ENCODE peak calls at places on chromosomes 11 and 22, in seven cellular contexts. One of them, this sample, is unnamed.

GRCh38 chr11:65786786-65787636 is at the start of gene OVOL1:
- DNase-seq in neural progenitor cell: peak; percentile 54
- DNase-seq in CD4-positive, CD25-positive, alpha-beta regulatory T cell: no peak
- DNase-seq in DND-41: no peak
- DNase-seq in left ventricle myocardium inferior: no peak
- DNase-seq in cardiac muscle cell: no peak
- DNase-seq in RWPE2: no peak
- DNase-seq in this sample: peak; percentile 28

GRCh38 chr22:50270302-50271010 is at the start of gene MAPK11:
- DNase-seq in neural progenitor cell: peak; percentile 92
- DNase-seq in CD4-positive, CD25-positive, alpha-beta regulatory T cell: peak; percentile 79
- DNase-seq in DND-41: peak; percentile 79
- DNase-seq in left ventricle myocardium inferior: peak; percentile 73
- DNase-seq in cardiac muscle cell: peak; percentile 92
- DNase-seq in RWPE2: no peak
- DNase-seq in this sample: peak; percentile 84

GRCh38 chr11:120096756-120097191 is 41.1 kb downstream of the TRIM29 start:
- DNase-seq in neural progenitor cell: peak; percentile 69
- DNase-seq in CD4-positive, CD25-positive, alpha-beta regulatory T cell: no peak
- DNase-seq in DND-41: no peak
- DNase-seq in left ventricle myocardium inferior: no peak
- DNase-seq in cardiac muscle cell: peak; percentile 67
- DNase-seq in RWPE2: no peak
- DNase-seq in this sample: no peak

GRCh38 chr11:15883349-15883961 is 472.9 kb downstream of the SOX6 start:
- DNase-seq in neural progenitor cell: no peak
- DNase-seq in CD4-positive, CD25-positive, alpha-beta regulatory T cell: no peak
- DNase-seq in DND-41: no peak
- DNase-seq in left ventricle myocardium inferior: no peak
- DNase-seq in cardiac muscle cell: no peak
- DNase-seq in RWPE2: no peak
- DNase-seq in this sample: no peak

GRCh38 chr11:75328426-75329277 is 22.8 kb downstream of the ARRB1 start:
- DNase-seq in neural progenitor cell: peak; percentile 76
- DNase-seq in CD4-positive, CD25-positive, alpha-beta regulatory T cell: peak; percentile 92
- DNase-seq in DND-41: peak; percentile 84
- DNase-seq in left ventricle myocardium inferior: peak; percentile 70
- DNase-seq in cardiac muscle cell: peak; percentile 83
- DNase-seq in RWPE2: no peak
- DNase-seq in this sample: peak; percentile 53

GRCh38 chr11:114201219-114201618 is 95.0 kb upstream of the NNMT start:
- DNase-seq in neural progenitor cell: no peak
- DNase-seq in CD4-positive, CD25-positive, alpha-beta regulatory T cell: no peak
- DNase-seq in DND-41: no peak
- DNase-seq in left ventricle myocardium inferior: no peak
- DNase-seq in cardiac muscle cell: no peak
- DNase-seq in RWPE2: no peak
- DNase-seq in this sample: no peak

GRCh38 chr22:45006101-45006872 is 3.5 kb downstream of the PHF21B start:
- DNase-seq in neural progenitor cell: no peak
- DNase-seq in CD4-positive, CD25-positive, alpha-beta regulatory T cell: no peak
- DNase-seq in DND-41: no peak
- DNase-seq in left ventricle myocardium inferior: no peak
- DNase-seq in cardiac muscle cell: peak; percentile 59
- DNase-seq in RWPE2: no peak
- DNase-seq in this sample: no peak

GRCh38 chr11:122593473-122594420 is 61.8 kb upstream of the UBASH3B start:
- DNase-seq in neural progenitor cell: no peak
- DNase-seq in CD4-positive, CD25-positive, alpha-beta regulatory T cell: no peak
- DNase-seq in DND-41: no peak
- DNase-seq in left ventricle myocardium inferior: no peak
- DNase-seq in cardiac muscle cell: no peak
- DNase-seq in RWPE2: no peak
- DNase-seq in this sample: no peak

GRCh38 chr11:128669491-128669890 is 24.4 kb upstream of the FLI1 start:
- DNase-seq in neural progenitor cell: no peak
- DNase-seq in CD4-positive, CD25-positive, alpha-beta regulatory T cell: no peak
- DNase-seq in DND-41: no peak
- DNase-seq in left ventricle myocardium inferior: no peak
- DNase-seq in cardiac muscle cell: no peak
- DNase-seq in RWPE2: no peak
- DNase-seq in this sample: no peak

GRCh38 chr11:62145261-62145871 is 21.6 kb downstream of the INCENP start:
- DNase-seq in neural progenitor cell: no peak
- DNase-seq in CD4-positive, CD25-positive, alpha-beta regulatory T cell: no peak
- DNase-seq in DND-41: no peak
- DNase-seq in left ventricle myocardium inferior: no peak
- DNase-seq in cardiac muscle cell: no peak
- DNase-seq in RWPE2: no peak
- DNase-seq in this sample: no peak

GRCh38 chr11:92131289-92131890 is 93.2 kb upstream of the FAT3 start:
- DNase-seq in neural progenitor cell: no peak
- DNase-seq in CD4-positive, CD25-positive, alpha-beta regulatory T cell: no peak
- DNase-seq in DND-41: no peak
- DNase-seq in left ventricle myocardium inferior: no peak
- DNase-seq in cardiac muscle cell: no peak
- DNase-seq in RWPE2: peak; percentile 69
- DNase-seq in this sample: no peak

GRCh38 chr22:49953027-49953679 is 7.4 kb upstream of the PIM3 start:
- DNase-seq in neural progenitor cell: no peak
- DNase-seq in CD4-positive, CD25-positive, alpha-beta regulatory T cell: no peak
- DNase-seq in DND-41: no peak
- DNase-seq in left ventricle myocardium inferior: no peak
- DNase-seq in cardiac muscle cell: no peak
- DNase-seq in RWPE2: no peak
- DNase-seq in this sample: no peak

GRCh38 chr11:68956142-68956541 is 24.6 kb downstream of the MRGPRD start:
- DNase-seq in neural progenitor cell: peak; percentile 68
- DNase-seq in CD4-positive, CD25-positive, alpha-beta regulatory T cell: peak; percentile 23
- DNase-seq in DND-41: no peak
- DNase-seq in left ventricle myocardium inferior: no peak
- DNase-seq in cardiac muscle cell: no peak
- DNase-seq in RWPE2: no peak
- DNase-seq in this sample: no peak

GRCh38 chr11:112728716-112729115 is 232.5 kb upstream of the NCAM1 start:
- DNase-seq in neural progenitor cell: no peak
- DNase-seq in CD4-positive, CD25-positive, alpha-beta regulatory T cell: no peak
- DNase-seq in DND-41: no peak
- DNase-seq in left ventricle myocardium inferior: no peak
- DNase-seq in cardiac muscle cell: no peak
- DNase-seq in RWPE2: no peak
- DNase-seq in this sample: no peak

GRCh38 chr11:91790346-91790745 is 434.3 kb upstream of the FAT3 start:
- DNase-seq in neural progenitor cell: peak; percentile 10
- DNase-seq in CD4-positive, CD25-positive, alpha-beta regulatory T cell: no peak
- DNase-seq in DND-41: peak; percentile 18
- DNase-seq in left ventricle myocardium inferior: no peak
- DNase-seq in cardiac muscle cell: peak; percentile 52
- DNase-seq in RWPE2: no peak
- DNase-seq in this sample: no peak

GRCh38 chr11:95684170-95684569 is 105.4 kb downstream of the FAM76B start:
- DNase-seq in neural progenitor cell: no peak
- DNase-seq in CD4-positive, CD25-positive, alpha-beta regulatory T cell: no peak
- DNase-seq in DND-41: no peak
- DNase-seq in left ventricle myocardium inferior: no peak
- DNase-seq in cardiac muscle cell: no peak
- DNase-seq in RWPE2: no peak
- DNase-seq in this sample: no peak

GRCh38 chr22:19064354-19065054 is 57.7 kb downstream of the DGCR2 start:
- DNase-seq in neural progenitor cell: no peak
- DNase-seq in CD4-positive, CD25-positive, alpha-beta regulatory T cell: no peak
- DNase-seq in DND-41: no peak
- DNase-seq in left ventricle myocardium inferior: no peak
- DNase-seq in cardiac muscle cell: no peak
- DNase-seq in RWPE2: no peak
- DNase-seq in this sample: no peak

GRCh38 chr11:85946221-85946620 is 91.0 kb downstream of the CCDC83 start:
- DNase-seq in neural progenitor cell: no peak
- DNase-seq in CD4-positive, CD25-positive, alpha-beta regulatory T cell: no peak
- DNase-seq in DND-41: no peak
- DNase-seq in left ventricle myocardium inferior: no peak
- DNase-seq in cardiac muscle cell: no peak
- DNase-seq in RWPE2: no peak
- DNase-seq in this sample: no peak

GRCh38 chr11:88288560-88288959 is 49.0 kb downstream of the CTSC start:
- DNase-seq in neural progenitor cell: no peak
- DNase-seq in CD4-positive, CD25-positive, alpha-beta regulatory T cell: no peak
- DNase-seq in DND-41: no peak
- DNase-seq in left ventricle myocardium inferior: no peak
- DNase-seq in cardiac muscle cell: no peak
- DNase-seq in RWPE2: no peak
- DNase-seq in this sample: no peak

GRCh38 chr11:72629266-72629665 is 45.0 kb downstream of the PDE2A start:
- DNase-seq in neural progenitor cell: no peak
- DNase-seq in CD4-positive, CD25-positive, alpha-beta regulatory T cell: no peak
- DNase-seq in DND-41: no peak
- DNase-seq in left ventricle myocardium inferior: peak; percentile 71
- DNase-seq in cardiac muscle cell: no peak
- DNase-seq in RWPE2: no peak
- DNase-seq in this sample: no peak

GRCh38 chr11:7020183-7020917 is at the start of the genes NLRP14 and ZNF214:
- DNase-seq in neural progenitor cell: peak; percentile 98
- DNase-seq in CD4-positive, CD25-positive, alpha-beta regulatory T cell: no peak
- DNase-seq in DND-41: no peak
- DNase-seq in left ventricle myocardium inferior: peak; percentile 94
- DNase-seq in cardiac muscle cell: peak; percentile 97
- DNase-seq in RWPE2: peak; percentile 89
- DNase-seq in this sample: no peak

GRCh38 chr11:7016011-7016410 is 4.1 kb downstream of the ZNF214 start:
- DNase-seq in neural progenitor cell: no peak
- DNase-seq in CD4-positive, CD25-positive, alpha-beta regulatory T cell: no peak
- DNase-seq in DND-41: no peak
- DNase-seq in left ventricle myocardium inferior: no peak
- DNase-seq in cardiac muscle cell: no peak
- DNase-seq in RWPE2: no peak
- DNase-seq in this sample: no peak

GRCh38 chr11:7019500-7020182 is 505 bp downstream of the ZNF214 start:
- DNase-seq in neural progenitor cell: peak; percentile 67
- DNase-seq in CD4-positive, CD25-positive, alpha-beta regulatory T cell: no peak
- DNase-seq in DND-41: no peak
- DNase-seq in left ventricle myocardium inferior: peak; percentile 25
- DNase-seq in cardiac muscle cell: peak; percentile 58
- DNase-seq in RWPE2: no peak
- DNase-seq in this sample: no peak

GRCh38 chr11:7021318-7021717 is 1.0 kb downstream of the NLRP14 start:
- DNase-seq in neural progenitor cell: no peak
- DNase-seq in CD4-positive, CD25-positive, alpha-beta regulatory T cell: no peak
- DNase-seq in DND-41: no peak
- DNase-seq in left ventricle myocardium inferior: no peak
- DNase-seq in cardiac muscle cell: no peak
- DNase-seq in RWPE2: no peak
- DNase-seq in this sample: no peak
- H3K4me3 ChIP-seq in neural progenitor cell: peak overlapping the region; percentile 73
- H3K4me3 ChIP-seq in CD4-positive, CD25-positive, alpha-beta regulatory T cell: no peak overlapping the region
- H3K4me3 ChIP-seq in DND-41: no peak overlapping the region
- H3K4me3 ChIP-seq in left ventricle myocardium inferior: no peak overlapping the region
- H3K4me3 ChIP-seq in cardiac muscle cell: no peak overlapping the region
- H3K4me3 ChIP-seq in RWPE2: no peak overlapping the region
- H3K4me3 ChIP-seq in this sample: no peak overlapping the region

GRCh38 chr11:118485273-118485672 is 42.0 kb upstream of the TTC36 start:
- DNase-seq in neural progenitor cell: no peak
- DNase-seq in CD4-positive, CD25-positive, alpha-beta regulatory T cell: no peak
- DNase-seq in DND-41: no peak
- DNase-seq in left ventricle myocardium inferior: no peak
- DNase-seq in cardiac muscle cell: no peak
- DNase-seq in RWPE2: no peak
- DNase-seq in this sample: no peak

GRCh38 chr11:118488480-118489109 is 38.7 kb upstream of the TTC36 start:
- DNase-seq in neural progenitor cell: peak; percentile 72
- DNase-seq in CD4-positive, CD25-positive, alpha-beta regulatory T cell: peak; percentile 87
- DNase-seq in DND-41: peak; percentile 77
- DNase-seq in left ventricle myocardium inferior: peak; percentile 27
- DNase-seq in cardiac muscle cell: peak; percentile 73
- DNase-seq in RWPE2: no peak
- DNase-seq in this sample: peak; percentile 70

DNA sequence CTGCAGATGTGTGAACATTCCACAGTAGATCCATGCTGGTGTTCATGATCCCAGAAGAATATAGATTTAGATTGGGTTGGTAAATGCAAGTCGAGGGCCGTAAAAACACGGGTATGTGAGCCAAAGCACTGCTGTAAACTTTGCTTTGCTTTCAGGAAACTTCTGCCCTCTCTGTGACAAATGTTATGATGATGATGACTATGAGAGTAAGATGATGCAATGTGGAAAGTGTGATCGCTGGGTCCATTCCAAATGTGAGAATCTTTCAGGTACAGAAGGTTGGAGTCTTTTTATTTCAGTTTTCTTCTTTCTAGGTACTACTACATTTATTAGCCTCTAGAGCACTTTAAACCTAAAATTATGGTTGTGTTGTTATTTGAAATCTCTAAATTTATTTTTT is 36.2 kb upstream of the TTC36 start:
- DNase-seq in neural progenitor cell: no peak
- DNase-seq in CD4-positive, CD25-positive, alpha-beta regulatory T cell: no peak
- DNase-seq in DND-41: no peak
- DNase-seq in left ventricle myocardium inferior: no peak
- DNase-seq in cardiac muscle cell: no peak
- DNase-seq in RWPE2: no peak
- DNase-seq in this sample: no peak
- H3K4me1 ChIP-seq in neural progenitor cell: no peaks in the 10 kb centered on the region
- H3K4me1 ChIP-seq in CD4-positive, CD25-positive, alpha-beta regulatory T cell: no peaks in the 10 kb centered on the region
- H3K4me1 ChIP-seq in DND-41: no peaks in the 10 kb centered on the region
- H3K4me1 ChIP-seq in left ventricle myocardium inferior: peaks cover 13% of the 10 kb centered on the region
- H3K4me1 ChIP-seq in cardiac muscle cell: no peaks in the 10 kb centered on the region
- H3K4me1 ChIP-seq in RWPE2: no peaks in the 10 kb centered on the region
- H3K4me1 ChIP-seq in this sample: no peaks in the 10 kb centered on the region

DNA sequence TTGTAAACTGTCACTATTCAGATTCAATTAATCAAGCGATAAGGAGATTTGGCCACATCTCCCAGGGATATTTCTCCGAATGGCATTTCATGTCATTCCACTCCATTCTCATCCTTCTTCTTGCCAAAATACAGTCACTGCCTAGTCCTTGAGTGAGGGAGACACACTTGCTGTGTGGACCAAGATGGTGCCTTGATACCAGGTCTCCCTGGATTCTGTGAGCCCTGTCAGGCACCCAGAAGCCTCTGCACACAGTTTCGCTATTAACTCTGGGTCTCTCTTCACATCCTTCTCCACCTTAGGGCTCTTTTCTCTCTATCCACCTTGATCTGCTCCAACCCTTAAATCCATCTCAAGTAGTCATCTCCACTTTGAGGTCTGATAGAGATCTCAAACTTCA is 119.9 kb upstream of the LMO1 start:
- DNase-seq in neural progenitor cell: no peak
- DNase-seq in CD4-positive, CD25-positive, alpha-beta regulatory T cell: no peak
- DNase-seq in DND-41: no peak
- DNase-seq in left ventricle myocardium inferior: no peak
- DNase-seq in cardiac muscle cell: no peak
- DNase-seq in RWPE2: no peak
- DNase-seq in this sample: no peak
- H3K4me3 ChIP-seq in neural progenitor cell: no peak overlapping the region
- H3K4me3 ChIP-seq in CD4-positive, CD25-positive, alpha-beta regulatory T cell: no peak overlapping the region
- H3K4me3 ChIP-seq in DND-41: no peak overlapping the region
- H3K4me3 ChIP-seq in left ventricle myocardium inferior: no peak overlapping the region
- H3K4me3 ChIP-seq in cardiac muscle cell: no peak overlapping the region
- H3K4me3 ChIP-seq in RWPE2: no peak overlapping the region
- H3K4me3 ChIP-seq in this sample: no peak overlapping the region

DNA sequence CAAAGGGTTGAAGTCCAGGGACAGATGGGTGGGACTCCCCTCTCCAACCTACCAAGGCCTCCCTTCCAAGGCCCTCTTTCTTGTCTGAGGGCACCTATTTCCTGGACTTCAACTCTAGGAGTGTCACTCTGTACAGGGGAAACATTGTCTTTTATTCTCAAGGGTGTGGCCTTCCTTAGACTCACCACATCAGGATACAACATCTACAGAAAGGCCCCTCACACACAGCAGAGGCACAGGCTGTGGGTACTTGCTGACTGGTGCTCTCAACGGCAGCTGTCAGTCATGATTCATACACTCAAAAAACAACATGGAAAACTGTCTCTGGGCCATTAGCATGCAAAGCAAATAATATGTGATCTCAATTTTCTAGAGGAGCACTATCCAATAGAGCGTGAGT is 78.0 kb downstream of the RCN1 start:
- DNase-seq in neural progenitor cell: no peak
- DNase-seq in CD4-positive, CD25-positive, alpha-beta regulatory T cell: peak; percentile 4
- DNase-seq in DND-41: no peak
- DNase-seq in left ventricle myocardium inferior: no peak
- DNase-seq in cardiac muscle cell: no peak
- DNase-seq in RWPE2: no peak
- DNase-seq in this sample: no peak
- H3K4me1 ChIP-seq in neural progenitor cell: peaks cover 13% of the 10 kb centered on the region
- H3K4me1 ChIP-seq in CD4-positive, CD25-positive, alpha-beta regulatory T cell: no peaks in the 10 kb centered on the region
- H3K4me1 ChIP-seq in DND-41: no peaks in the 10 kb centered on the region
- H3K4me1 ChIP-seq in left ventricle myocardium inferior: peaks cover 14% of the 10 kb centered on the region
- H3K4me1 ChIP-seq in cardiac muscle cell: peaks cover 3% of the 10 kb centered on the region
- H3K4me1 ChIP-seq in RWPE2: no peaks in the 10 kb centered on the region
- H3K4me1 ChIP-seq in this sample: no peaks in the 10 kb centered on the region